ENCODE peak calls at places on chromosomes 16 and 17, in four cellular contexts. Q is activated T-cell treated with anti-CD3 and anti-CD28 coated beads, Interleukin-2, amount 50 U/mL, for 72 hours; R is kidney tubule cell; Z is AG09319. F is an unnamed sample.

GRCh38 chr17:58301504-58302150 is 20.9 kb upstream of the MPO start:
- DNase-seq in R (no peak), Z (no peak), Q (no peak), F (no peak)

GRCh38 chr17:79192503-79193500 is 118.2 kb downstream of the ENGASE start:
- DNase-seq in Q (peak; percentile 27), Z (no peak), R (peak; percentile 18), F (peak; percentile 74)

GRCh38 chr16:27840311-27841060 is 223.0 kb downstream of the GSG1L start:
- DNase-seq in R (peak; percentile 9), Z (no peak), Q (no peak), F (no peak)

GRCh38 chr17:71519285-71519684 is 601.5 kb upstream of the SOX9 start:
- DNase-seq in Z (no peak), Q (no peak), R (peak; percentile 34), F (no peak)

GRCh38 chr17:50172130-50172529 is 6.3 kb downstream of the SGCA start:
- DNase-seq in Q (no peak), R (no peak), Z (no peak), F (no peak)

GRCh38 chr17:75031972-75032895 is 14.5 kb downstream of the ATP5PD start:
- DNase-seq in R (peak; percentile 65), Z (no peak), Q (peak; percentile 74), F (peak; percentile 84)

GRCh38 chr16:49021136-49021535 is 260.5 kb downstream of the CBLN1 start:
- DNase-seq in Q (no peak), Z (no peak), R (peak; percentile 74), F (peak; percentile 46)

GRCh38 chr17:74454197-74455024 is 12.0 kb upstream of the CD300A start:
- DNase-seq in R (no peak), Z (no peak), Q (peak; percentile 82), F (no peak)

GRCh38 chr17:45751466-45751865 is 32.7 kb upstream of the CRHR1 start:
- DNase-seq in Q (no peak), Z (no peak), R (no peak), F (no peak)

GRCh38 chr16:30715777-30716445 is 16.9 kb downstream of the SRCAP start:
- DNase-seq in Z (no peak), Q (peak; percentile 61), R (peak; percentile 17), F (no peak)

GRCh38 chr17:9647014-9647413 is 1.7 kb downstream of the USP43 start:
- DNase-seq in Q (no peak), Z (no peak), R (peak; percentile 77), F (peak; percentile 17)

GRCh38 chr17:74186498-74186897 is 17.0 kb upstream of the RPL38 start:
- DNase-seq in R (no peak), Q (no peak), Z (no peak), F (no peak)

GRCh38 chr16:3960049-3960809 is 79.7 kb upstream of the CREBBP start:
- DNase-seq in R (no peak), Z (no peak), Q (no peak), F (no peak)

GRCh38 chr16:80718480-80719220 is 85.7 kb downstream of the CDYL2 start:
- DNase-seq in Q (no peak), R (peak; percentile 92), Z (no peak), F (peak; percentile 35)

GRCh38 chr16:2938206-2938605 is 25.9 kb upstream of the KREMEN2 start:
- DNase-seq in Z (no peak), Q (no peak), R (no peak), F (no peak)

GRCh38 chr17:28211811-28212210 is 107.2 kb upstream of the TMEM97 start:
- DNase-seq in R (no peak), Z (no peak), Q (no peak), F (no peak)

GRCh38 chr16:56558024-56558747 is 6.7 kb upstream of the MT4 start:
- DNase-seq in Q (no peak), Z (no peak), R (peak; percentile 83), F (peak; percentile 87)

GRCh38 chr16:55480228-55480655 is 1.2 kb downstream of the MMP2 start:
- DNase-seq in Z (peak; percentile 94), Q (no peak), R (peak; percentile 46), F (peak; percentile 96)

GRCh38 chr16:57684626-57685358 is 9.8 kb upstream of the DRC7 start:
- DNase-seq in Q (no peak), R (no peak), Z (no peak), F (no peak)